ENCODE peak calls at places on chromosomes 3 and 15, in six cellular contexts. One of them, this sample, is unnamed.

GRCh38 chr3:94423566-94423965 is 360.7 kb downstream of the NSUN3 start:
- DNase-seq in GM12865: no peak
- DNase-seq in midbrain: no peak
- DNase-seq in GM13976: no peak
- DNase-seq in sciatic nerve: no peak
- DNase-seq in right lobe of liver: no peak
- DNase-seq in this sample: no peak

GRCh38 chr3:12454076-12454807 is 30.0 kb upstream of the TSEN2 start:
- DNase-seq in sciatic nerve: peak; percentile 6
- DNase-seq in right lobe of liver: peak; percentile 8
- DNase-seq in GM13976: no peak
- DNase-seq in midbrain: no peak
- DNase-seq in GM12865: no peak
- DNase-seq in this sample: no peak

GRCh38 chr3:123138819-123139517 is 62.8 kb upstream of the SEC22A start:
- DNase-seq in right lobe of liver: no peak
- DNase-seq in sciatic nerve: no peak
- DNase-seq in GM13976: no peak
- DNase-seq in GM12865: no peak
- DNase-seq in midbrain: no peak
- DNase-seq in this sample: no peak

GRCh38 chr15:31387483-31388118 is 61.0 kb downstream of the KLF13 start:
- DNase-seq in sciatic nerve: no peak
- DNase-seq in GM13976: peak; percentile 9
- DNase-seq in GM12865: no peak
- DNase-seq in right lobe of liver: peak; percentile 94
- DNase-seq in midbrain: peak; percentile 51
- DNase-seq in this sample: no peak

GRCh38 chr3:23566499-23566898 is 239.3 kb upstream of the UBE2E1 start:
- DNase-seq in sciatic nerve: no peak
- DNase-seq in GM12865: peak; percentile 37
- DNase-seq in midbrain: no peak
- DNase-seq in right lobe of liver: no peak
- DNase-seq in GM13976: no peak
- DNase-seq in this sample: peak; percentile 28

GRCh38 chr3:14425574-14426304 is 23.3 kb downstream of the SLC6A6 start:
- DNase-seq in GM12865: peak; percentile 84
- DNase-seq in GM13976: peak; percentile 64
- DNase-seq in right lobe of liver: no peak
- DNase-seq in midbrain: no peak
- DNase-seq in sciatic nerve: no peak
- DNase-seq in this sample: peak; percentile 65

GRCh38 chr3:123329636-123330340 is 119.1 kb downstream of the ADCY5 start:
- DNase-seq in sciatic nerve: no peak
- DNase-seq in right lobe of liver: peak; percentile 62
- DNase-seq in GM12865: no peak
- DNase-seq in GM13976: no peak
- DNase-seq in midbrain: peak; percentile 32
- DNase-seq in this sample: no peak

GRCh38 chr15:88992216-88992615 is 79.0 kb upstream of the MFGE8 start:
- DNase-seq in right lobe of liver: no peak
- DNase-seq in GM13976: no peak
- DNase-seq in GM12865: no peak
- DNase-seq in midbrain: no peak
- DNase-seq in sciatic nerve: no peak
- DNase-seq in this sample: no peak

GRCh38 chr3:157572559-157573270 is 69.5 kb upstream of the VEPH1 start:
- DNase-seq in right lobe of liver: no peak
- DNase-seq in midbrain: peak; percentile 42
- DNase-seq in GM13976: peak; percentile 42
- DNase-seq in sciatic nerve: no peak
- DNase-seq in GM12865: peak; percentile 61
- DNase-seq in this sample: no peak

GRCh38 chr3:127588675-127589577 is 1.6 kb downstream of the TPRA1 start:
- DNase-seq in sciatic nerve: no peak
- DNase-seq in midbrain: no peak
- DNase-seq in GM12865: peak; percentile 57
- DNase-seq in right lobe of liver: no peak
- DNase-seq in GM13976: no peak
- DNase-seq in this sample: peak; percentile 37

GRCh38 chr15:25862469-25863066 is 559 bp downstream of the ATP10A start:
- DNase-seq in midbrain: no peak
- DNase-seq in right lobe of liver: peak; percentile 37
- DNase-seq in sciatic nerve: no peak
- DNase-seq in GM12865: no peak
- DNase-seq in GM13976: no peak
- DNase-seq in this sample: no peak

GRCh38 chr3:113747719-113748046 is 848 bp downstream of the ATP6V1A start:
- DNase-seq in midbrain: no peak
- DNase-seq in GM12865: peak; percentile 59
- DNase-seq in GM13976: no peak
- DNase-seq in right lobe of liver: no peak
- DNase-seq in sciatic nerve: no peak
- DNase-seq in this sample: no peak

GRCh38 chr3:30502051-30502741 is 104.2 kb upstream of the TGFBR2 start:
- DNase-seq in right lobe of liver: no peak
- DNase-seq in GM12865: no peak
- DNase-seq in midbrain: no peak
- DNase-seq in GM13976: no peak
- DNase-seq in sciatic nerve: no peak
- DNase-seq in this sample: no peak

GRCh38 chr3:46383211-46383945 is 12.6 kb downstream of the CCR5 start:
- DNase-seq in sciatic nerve: no peak
- DNase-seq in right lobe of liver: no peak
- DNase-seq in midbrain: no peak
- DNase-seq in GM12865: no peak
- DNase-seq in GM13976: no peak
- DNase-seq in this sample: no peak

GRCh38 chr3:42526616-42527367 is 24.3 kb downstream of the VIPR1 start:
- DNase-seq in midbrain: no peak
- DNase-seq in GM12865: no peak
- DNase-seq in sciatic nerve: no peak
- DNase-seq in right lobe of liver: no peak
- DNase-seq in GM13976: peak; percentile 68
- DNase-seq in this sample: no peak

GRCh38 chr3:13618836-13619235 is 69.9 kb downstream of the FBLN2 start:
- DNase-seq in right lobe of liver: no peak
- DNase-seq in sciatic nerve: no peak
- DNase-seq in GM12865: no peak
- DNase-seq in midbrain: no peak
- DNase-seq in GM13976: no peak
- DNase-seq in this sample: no peak

GRCh38 chr3:161291191-161291901 is 70.2 kb downstream of the NMD3 start:
- DNase-seq in right lobe of liver: no peak
- DNase-seq in sciatic nerve: no peak
- DNase-seq in GM13976: no peak
- DNase-seq in GM12865: no peak
- DNase-seq in midbrain: no peak
- DNase-seq in this sample: no peak

GRCh38 chr15:93152264-93152884 is 63.4 kb upstream of the RGMA start:
- DNase-seq in midbrain: no peak
- DNase-seq in sciatic nerve: no peak
- DNase-seq in GM13976: no peak
- DNase-seq in right lobe of liver: no peak
- DNase-seq in GM12865: no peak
- DNase-seq in this sample: no peak

GRCh38 chr3:3191675-3192480 is 12.4 kb upstream of the CRBN start:
- DNase-seq in GM12865: no peak
- DNase-seq in midbrain: no peak
- DNase-seq in sciatic nerve: no peak
- DNase-seq in right lobe of liver: no peak
- DNase-seq in GM13976: no peak
- DNase-seq in this sample: no peak

GRCh38 chr15:71707230-71708051 is 102.9 kb upstream of the NR2E3 start:
- DNase-seq in midbrain: no peak
- DNase-seq in right lobe of liver: no peak
- DNase-seq in GM12865: no peak
- DNase-seq in sciatic nerve: no peak
- DNase-seq in GM13976: no peak
- DNase-seq in this sample: no peak

GRCh38 chr3:139173372-139174108 is 128.8 kb upstream of the PRR23C start:
- DNase-seq in right lobe of liver: no peak
- DNase-seq in GM12865: peak; percentile 24
- DNase-seq in GM13976: no peak
- DNase-seq in midbrain: peak; percentile 84
- DNase-seq in sciatic nerve: no peak
- DNase-seq in this sample: no peak

GRCh38 chr15:42404461-42405235 is 45.3 kb downstream of the CAPN3 start:
- DNase-seq in sciatic nerve: no peak
- DNase-seq in GM13976: no peak
- DNase-seq in GM12865: no peak
- DNase-seq in right lobe of liver: peak; percentile 83
- DNase-seq in midbrain: peak; percentile 90
- DNase-seq in this sample: no peak

GRCh38 chr3:119342176-119342575 is 48.0 kb downstream of the ARHGAP31 start:
- DNase-seq in sciatic nerve: no peak
- DNase-seq in midbrain: no peak
- DNase-seq in GM12865: no peak
- DNase-seq in GM13976: no peak
- DNase-seq in right lobe of liver: no peak
- DNase-seq in this sample: no peak

GRCh38 chr15:56883088-56883487 is 35.4 kb upstream of the TCF12 start:
- DNase-seq in GM12865: no peak
- DNase-seq in GM13976: no peak
- DNase-seq in sciatic nerve: no peak
- DNase-seq in midbrain: no peak
- DNase-seq in right lobe of liver: no peak
- DNase-seq in this sample: no peak

GRCh38 chr15:56973463-56973862 is 55.0 kb downstream of the TCF12 start:
- DNase-seq in GM12865: no peak
- DNase-seq in sciatic nerve: no peak
- DNase-seq in midbrain: no peak
- DNase-seq in right lobe of liver: no peak
- DNase-seq in GM13976: no peak
- DNase-seq in this sample: no peak